ENCODE peak calls at places on chromosomes 5 and 9, in eight cellular contexts. O is GM04504; U is NCI-H2029 treated with DMSO at 0.1 percent for 48 hours; E is T-helper 1 cell; C is Right ventricle myocardium superior; R is stimulated activated naive CD4-positive, alpha-beta T cell; I is activated effector memory CD4-positive, alpha-beta T cell treated with anti-CD3 and anti-CD28 coated beads, Interleukin-2, amount 50 U/mL, for 16 hours; Q is CD8-positive, alpha-beta T cell. A is an unnamed sample.

GRCh38 chr5:113337515-113338140 is 97.2 kb downstream of the TSSK1B start:
- DNase-seq in Q (no peak), O (no peak), E (no peak), I (no peak), C (no peak), R (no peak), U (no peak), A (no peak)

GRCh38 chr9:129857207-129857606 is 21.9 kb downstream of the USP20 start:
- DNase-seq in E (no peak), U (no peak), O (no peak), C (no peak), I (no peak), R (no peak), Q (no peak), A (no peak)

GRCh38 chr5:134224905-134225779 is 731 bp downstream of the PPP2CA start:
- DNase-seq in R (peak; percentile 81), U (no peak), C (peak; percentile 72), Q (peak; percentile 55), O (no peak), I (peak; percentile 89), E (peak; percentile 72), A (peak; percentile 72)

GRCh38 chr9:16180546-16180945 is 627.7 kb downstream of the CCDC171 start:
- DNase-seq in C (no peak), U (no peak), R (no peak), E (no peak), O (no peak), I (no peak), Q (no peak), A (no peak)

GRCh38 chr5:67561145-67561932 is 364.7 kb upstream of the CD180 start:
- DNase-seq in R (no peak), U (no peak), Q (no peak), I (no peak), O (no peak), C (no peak), E (no peak), A (no peak)

GRCh38 chr5:89473196-89473595 is 590.2 kb upstream of the MEF2C start:
- DNase-seq in O (no peak), C (no peak), Q (no peak), U (no peak), R (no peak), E (no peak), I (no peak), A (no peak)

GRCh38 chr9:134775552-134775951 is 105.1 kb upstream of the FCN2 start:
- DNase-seq in Q (no peak), C (no peak), R (no peak), I (no peak), U (no peak), E (no peak), O (no peak), A (no peak)

GRCh38 chr5:159878988-159879471 is 37.3 kb upstream of the ADRA1B start:
- DNase-seq in I (no peak), E (no peak), U (no peak), R (no peak), C (peak; percentile 81), O (peak; percentile 69), Q (no peak), A (peak; percentile 58)

GRCh38 chr5:31935702-31936347 is 238.3 kb downstream of the GOLPH3 start:
- DNase-seq in U (no peak), R (no peak), Q (no peak), E (no peak), C (no peak), O (no peak), I (no peak), A (peak; percentile 52)

GRCh38 chr9:21688108-21689102 is 114.0 kb upstream of the MTAP start:
- DNase-seq in C (peak; percentile 45), O (peak; percentile 91), R (no peak), U (peak; percentile 65), E (no peak), I (no peak), Q (no peak), A (no peak)

GRCh38 chr5:92353107-92354030 is 970.3 kb upstream of the ARRDC3 start:
- DNase-seq in C (no peak), Q (no peak), I (no peak), U (no peak), E (no peak), O (peak; percentile 53), R (no peak), A (no peak)

GRCh38 chr5:6480133-6481051 is 31.7 kb downstream of the UBE2QL1 start:
- DNase-seq in R (no peak), E (peak; percentile 9), C (no peak), U (no peak), O (no peak), Q (no peak), I (no peak), A (no peak)

GRCh38 chr9:117232266-117232665 is 182.6 kb downstream of the ASTN2 start:
- DNase-seq in E (no peak), R (no peak), I (no peak), U (no peak), O (no peak), C (no peak), Q (no peak), A (no peak)

GRCh38 chr5:149391524-149391923 is 12.4 kb upstream of the IL17B start:
- DNase-seq in E (no peak), I (no peak), U (no peak), R (no peak), C (no peak), Q (no peak), O (no peak), A (no peak)

GRCh38 chr5:144318011-144318410 is 147.3 kb downstream of the KCTD16 start:
- DNase-seq in I (no peak), O (no peak), Q (no peak), U (no peak), C (no peak), E (no peak), R (no peak), A (no peak)

GRCh38 chr9:93141771-93142483 is 7.9 kb upstream of the NINJ1 start:
- DNase-seq in R (no peak), I (no peak), E (no peak), U (no peak), Q (no peak), O (no peak), C (no peak), A (no peak)

A was measured in lower lobe of right lung.